ENCODE peak calls at places on chromosomes 11 and 22, in five cellular contexts. Z is Caco-2, G is IMR-90, V is SJCRH30, J is iPS DF 6.9. A is an unnamed sample. For H3K4me1, the result is how much of the 10 kb centered on the place peaks cover.

GRCh38 chr11:25734592-25735211 is 597.2 kb upstream of the ANO3 start:
- DNase-seq in J (peak), V (peak), Z (peak), G (peak), A (no peak)

GRCh38 chr11:77284476-77285468 is 16.7 kb downstream of the GDPD4 start:
- DNase-seq in G (no peak), V (no peak), Z (no peak), J (no peak), A (no peak)

GRCh38 chr11:7484645-7485044 is 661 bp upstream of the OLFML1 start:
- DNase-seq in G (no peak), J (no peak), Z (peak), V (no peak), A (no peak)

GRCh38 chr11:83722392-83722791 is 436.2 kb upstream of the CCDC90B start:
- DNase-seq in J (no peak), G (no peak), Z (no peak), V (no peak), A (no peak)

GRCh38 chr11:46330154-46330886 is 16.9 kb upstream of the DGKZ start:
- DNase-seq in Z (no peak), J (no peak), G (no peak), V (peak), A (no peak)

GRCh38 chr22:47918936-47919505 is 1156.6 kb downstream of the TBC1D22A start:
- DNase-seq in G (no peak), V (no peak), J (no peak), Z (no peak), A (no peak)

GRCh38 chr11:117121176-117121575 is 22.9 kb upstream of the PAFAH1B2 start:
- DNase-seq in V (no peak), G (peak), Z (no peak), J (no peak), A (no peak)

GRCh38 chr22:23268877-23269276 is 88.6 kb downstream of the BCR start:
- DNase-seq in Z (no peak), G (no peak), V (no peak), J (no peak), A (no peak)

GRCh38 chr11:14149683-14150082 is 187.2 kb downstream of the SPON1 start:
- DNase-seq in G (no peak), J (no peak), V (no peak), Z (no peak), A (no peak)

GRCh38 chr11:530960-531825 is 4.2 kb downstream of the HRAS start:
- DNase-seq in V (no peak), J (no peak), Z (no peak), G (no peak), A (no peak)

GRCh38 chr11:126838779-126839178 is 161.8 kb downstream of the KIRREL3 start:
- DNase-seq in V (no peak), J (no peak), G (no peak), Z (no peak), A (no peak)

GRCh38 chr11:117993988-117994741 is 8.0 kb downstream of the IL10RA start:
- DNase-seq in Z (no peak), J (no peak), G (no peak), V (no peak), A (no peak)

GRCh38 chr11:111336582-111337256 is 38.4 kb downstream of the POU2AF3 start:
- DNase-seq in J (no peak), G (peak), Z (peak), V (no peak), A (no peak)

GRCh38 chr11:117390743-117391142 is 63.1 kb downstream of the CEP164 start:
- DNase-seq in V (no peak), J (no peak), Z (no peak), G (no peak), A (no peak)

GRCh38 chr11:119531623-119532022 is 108.7 kb upstream of the THY1 start:
- DNase-seq in V (no peak), Z (no peak), J (no peak), G (no peak), A (no peak)

GRCh38 chr11:1880746-1881441 is 10.8 kb downstream of the PRR33 start:
- DNase-seq in G (no peak), Z (no peak), J (no peak), V (no peak), A (no peak)

GRCh38 chr11:46603704-46604308 is 10.0 kb upstream of the AMBRA1 start:
- DNase-seq in J (no peak), G (no peak), V (no peak), Z (no peak), A (no peak)

GRCh38 chr11:121575250-121575962 is 122.6 kb upstream of the SORL1-AS1 start:
- DNase-seq in Z (no peak), J (no peak), G (peak), V (peak), A (peak)

GRCh38 chr11:72631806-72632731 is 42.2 kb downstream of the PDE2A start:
- DNase-seq in J (no peak), G (no peak), V (no peak), Z (no peak), A (peak)

GRCh38 chr11:1953489-1954284 is 6.6 kb downstream of the MRPL23 start:
- DNase-seq in V (peak), Z (no peak), J (no peak), G (no peak), A (peak)

GRCh38 chr22:44658371-44658953 is 43.5 kb upstream of the PRR5 start:
- DNase-seq in G (peak), Z (no peak), J (no peak), V (peak), A (peak)

GRCh38 chr22:43867839-43868652 is 5.7 kb upstream of the SULT4A1 start:
- DNase-seq in J (peak), V (peak), G (peak), Z (peak), A (peak)

GRCh38 chr11:126061707-126062678 is 673 bp downstream of the CDON start:
- DNase-seq in Z (peak), J (no peak), V (peak), G (peak), A (no peak)

GRCh38 chr22:46092011-46092410 is 58.3 kb upstream of the PPARA start:
- DNase-seq in J (no peak), Z (no peak), G (no peak), V (no peak), A (no peak)

GRCh38 chr22:30309981-30310672 is 16.6 kb downstream of the TBC1D10A start:
- DNase-seq in V (no peak), Z (no peak), J (no peak), G (peak), A (no peak)

GRCh38 chr11:102139081-102139498 is 28.8 kb downstream of the YAP1 start:
- DNase-seq in Z (no peak), V (no peak), J (no peak), G (peak), A (peak)

GRCh38 chr11:46675949-46676348 is 24.5 kb downstream of the ARHGAP1 start:
- DNase-seq in V (no peak), G (no peak), Z (no peak), J (no peak), A (no peak)

GRCh38 chr11:17375547-17375946 is 12.9 kb downstream of the KCNJ11 start:
- DNase-seq in Z (no peak), G (no peak), V (no peak), J (no peak), A (no peak)

GRCh38 chr11:114587398-114587953 is 8.1 kb downstream of the NXPE4 start:
- DNase-seq in J (no peak), Z (no peak), G (no peak), V (no peak), A (no peak)

GRCh38 chr11:118914178-118914918 is 11.4 kb downstream of the BCL9L start:
- DNase-seq in V (peak), G (no peak), J (no peak), Z (peak), A (peak)

GRCh38 chr11:114078423-114078822 is 18.9 kb downstream of the ZBTB16 start:
- DNase-seq in V (no peak), J (no peak), Z (peak), G (no peak), A (no peak)

GRCh38 chr22:42780070-42780540 is 59.4 kb upstream of the A4GALT start:
- DNase-seq in J (peak), G (peak), Z (peak), V (peak), A (peak)

GRCh38 chr22:33919591-33920501 is at the start of gene LARGE1:
- DNase-seq in V (peak), J (no peak), G (peak), Z (peak), A (peak)

GRCh38 chr11:116794851-116795250 is 3.2 kb upstream of the APOA5 start:
- DNase-seq in G (no peak), Z (no peak), V (no peak), J (no peak), A (no peak)

GRCh38 chr22:43014062-43014875 is 680 bp downstream of the PACSIN2 start:
- DNase-seq in J (no peak), Z (peak), V (peak), G (no peak), A (peak)

GRCh38 chr22:22093743-22094142 is 111.2 kb upstream of the TOP3B start:
- DNase-seq in V (no peak), G (peak), Z (no peak), J (no peak), A (no peak)

GRCh38 chr22:37801946-37802309 is 5.8 kb upstream of the GCAT start:
- DNase-seq in Z (no peak), J (no peak), G (no peak), V (no peak), A (no peak)

GRCh38 chr22:37804502-37804885 is 3.2 kb upstream of the GCAT start:
- DNase-seq in Z (no peak), V (no peak), G (no peak), J (no peak), A (no peak)

GRCh38 chr22:37802310-37803194 is 5.2 kb upstream of the GCAT start:
- DNase-seq in Z (peak), G (peak), J (no peak), V (peak), A (peak)

GRCh38 chr22:37803636-37804371 is 3.9 kb upstream of the GCAT start:
- DNase-seq in V (no peak), G (no peak), Z (no peak), J (no peak), A (no peak)

GRCh38 chr22:37803195-37803635 is 4.5 kb upstream of the GCAT start:
- DNase-seq in G (no peak), V (no peak), J (no peak), Z (peak), A (no peak)
- H3K4me1 ChIP-seq in G (under half), V (under half), J (under half), Z (under half), A (under half)

DNA sequence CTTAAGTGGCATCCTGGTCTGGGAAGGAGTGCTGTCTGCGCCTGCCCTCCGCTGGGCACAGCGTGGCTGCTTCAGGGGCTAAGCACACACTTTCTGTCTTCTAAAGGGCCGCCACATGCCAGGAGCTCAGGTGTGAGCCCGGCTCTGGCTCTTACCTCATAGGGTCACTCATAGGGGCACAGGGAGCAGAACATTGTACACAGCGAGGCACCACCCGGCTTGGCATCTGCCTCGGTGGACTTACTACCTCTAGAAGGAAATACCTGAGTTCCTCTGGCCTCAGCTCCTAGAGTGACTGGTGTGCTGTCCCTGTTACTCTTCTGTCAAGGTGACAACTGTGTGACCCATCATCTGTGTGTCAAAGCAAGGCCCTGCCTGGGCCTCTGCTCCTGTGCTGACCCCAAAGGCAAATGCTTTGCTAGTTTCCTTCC is 13.4 kb downstream of the NEAT1 start:
- DNase-seq in J (no peak), G (no peak), V (no peak), Z (no peak), A (no peak)
- H3K4me1 ChIP-seq in J (under half), G (under half), V (under half), Z (under half), A (under half)

GRCh38 chr11:131977854-131978253 is 607.4 kb downstream of the NTM start:
- DNase-seq in Z (no peak), G (peak), J (no peak), V (no peak), A (no peak)
- H3K4me1 ChIP-seq in Z (under half), G (under half), J (under half), V (under half), A (under half)

DNA sequence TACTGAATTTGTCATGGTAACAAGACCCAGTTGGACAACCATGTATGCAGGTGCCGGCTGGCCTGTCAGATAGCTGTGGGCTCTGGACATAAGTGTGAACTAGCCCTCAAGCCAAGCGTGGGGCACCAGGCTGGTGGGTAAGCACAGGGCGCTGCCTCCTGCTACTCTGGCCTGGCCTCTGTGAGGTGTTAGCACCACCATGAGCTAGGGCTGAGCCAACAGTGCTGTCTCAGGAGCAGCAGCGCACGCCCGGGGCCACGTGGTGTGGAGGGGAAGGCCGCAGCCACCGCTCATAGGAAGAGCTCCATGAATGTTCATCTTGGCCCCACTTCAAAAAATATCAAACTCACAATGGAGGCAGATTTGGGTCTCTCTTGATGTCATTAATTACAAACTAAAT is 35.3 kb upstream of the GNB1L start:
- DNase-seq in V (no peak), J (no peak), G (no peak), Z (no peak), A (no peak)
- H3K4me1 ChIP-seq in V (half or more), J (under half), G (under half), Z (under half), A (under half)

GRCh38 chr22:39266398-39267030 is 21.7 kb upstream of the PDGFB start:
- DNase-seq in V (peak), G (peak), J (no peak), Z (no peak), A (no peak)

GRCh38 chr22:39268645-39269044 is 23.9 kb upstream of the PDGFB start:
- DNase-seq in Z (no peak), G (no peak), V (no peak), J (no peak), A (no peak)

GRCh38 chr22:39269095-39269827 is 24.5 kb upstream of the PDGFB start:
- DNase-seq in J (no peak), Z (no peak), V (no peak), G (no peak), A (no peak)

GRCh38 chr22:39270280-39270679 is 25.5 kb upstream of the PDGFB start:
- DNase-seq in J (no peak), Z (no peak), V (no peak), G (no peak), A (no peak)

DNA sequence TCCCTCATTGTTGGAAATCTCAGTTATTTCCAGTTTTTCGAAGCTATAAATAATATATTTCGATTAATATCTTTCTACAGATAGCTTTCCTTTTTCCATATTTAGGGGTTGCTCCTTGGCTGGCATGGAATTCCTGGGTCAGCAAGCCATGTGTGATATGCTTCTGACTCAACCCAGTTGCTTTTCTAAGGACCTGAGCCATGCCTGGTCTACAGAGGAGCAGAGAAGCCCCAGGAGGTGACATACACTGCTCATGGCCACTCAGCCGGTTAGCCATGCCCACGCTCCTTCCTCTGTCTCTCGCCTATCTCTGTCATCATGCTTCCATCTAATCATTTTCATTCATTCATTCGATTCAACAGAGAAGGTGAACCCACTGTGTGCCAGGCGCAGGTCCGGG is 23.2 kb upstream of the PDGFB start:
- DNase-seq in V (no peak), Z (no peak), G (no peak), J (no peak), A (no peak)
- H3K4me1 ChIP-seq in V (under half), Z (under half), G (under half), J (under half), A (under half)

DNA sequence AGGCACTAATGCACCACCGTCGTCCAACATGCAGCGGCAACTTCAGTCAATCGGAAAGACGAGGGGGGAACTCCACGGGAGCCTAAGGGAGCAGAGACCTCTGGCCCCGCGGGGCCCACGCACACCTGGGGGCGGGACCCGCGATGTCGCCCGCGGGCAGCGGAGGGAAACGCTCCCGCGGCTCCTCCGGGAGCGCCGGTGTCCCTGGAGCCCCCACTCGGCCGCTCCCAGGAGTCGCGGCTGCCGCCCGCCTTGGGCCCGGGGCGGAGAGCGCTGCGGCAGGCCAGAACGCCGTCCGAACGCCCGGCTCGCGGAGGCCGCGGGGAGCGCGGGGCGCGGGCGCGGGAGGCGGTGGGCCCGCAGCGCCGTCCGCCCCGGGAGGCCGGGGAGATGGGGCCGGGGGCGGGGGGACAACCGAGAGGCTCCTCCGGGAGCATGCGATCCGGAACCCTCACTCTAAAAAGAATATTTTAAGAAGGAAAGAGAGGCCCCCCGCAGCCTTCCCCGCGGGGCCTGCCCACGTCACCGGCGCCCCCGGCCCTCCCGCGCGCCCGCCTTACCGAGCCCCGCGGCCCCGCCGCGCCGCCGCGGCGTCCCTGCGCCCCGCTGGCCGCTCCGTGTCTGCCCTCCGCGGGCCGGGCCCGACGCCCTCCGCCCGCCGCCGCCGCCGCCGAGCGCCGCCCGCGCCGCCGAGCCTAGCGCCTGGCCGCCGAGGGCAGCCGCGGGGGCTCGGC is 86.6 kb upstream of the ARHGAP32 start:
- DNase-seq in Z (peak), J (no peak), V (peak), G (no peak), A (peak)
- H3K4me1 ChIP-seq in Z (half or more), J (under half), V (under half), G (under half), A (under half)

GRCh38 chr11:64764753-64765152 is 5.0 kb upstream of the PYGM start:
- DNase-seq in J (no peak), Z (no peak), G (no peak), V (no peak), A (no peak)
- H3K4me1 ChIP-seq in J (under half), Z (under half), G (under half), V (under half), A (half or more)

GRCh38 chr22:36327922-36328551 is 59.7 kb downstream of the MYH9 start:
- DNase-seq in J (no peak), V (peak), G (peak), Z (no peak), A (no peak)
- H3K4me1 ChIP-seq in J (under half), V (half or more), G (half or more), Z (under half), A (half or more)

DNA sequence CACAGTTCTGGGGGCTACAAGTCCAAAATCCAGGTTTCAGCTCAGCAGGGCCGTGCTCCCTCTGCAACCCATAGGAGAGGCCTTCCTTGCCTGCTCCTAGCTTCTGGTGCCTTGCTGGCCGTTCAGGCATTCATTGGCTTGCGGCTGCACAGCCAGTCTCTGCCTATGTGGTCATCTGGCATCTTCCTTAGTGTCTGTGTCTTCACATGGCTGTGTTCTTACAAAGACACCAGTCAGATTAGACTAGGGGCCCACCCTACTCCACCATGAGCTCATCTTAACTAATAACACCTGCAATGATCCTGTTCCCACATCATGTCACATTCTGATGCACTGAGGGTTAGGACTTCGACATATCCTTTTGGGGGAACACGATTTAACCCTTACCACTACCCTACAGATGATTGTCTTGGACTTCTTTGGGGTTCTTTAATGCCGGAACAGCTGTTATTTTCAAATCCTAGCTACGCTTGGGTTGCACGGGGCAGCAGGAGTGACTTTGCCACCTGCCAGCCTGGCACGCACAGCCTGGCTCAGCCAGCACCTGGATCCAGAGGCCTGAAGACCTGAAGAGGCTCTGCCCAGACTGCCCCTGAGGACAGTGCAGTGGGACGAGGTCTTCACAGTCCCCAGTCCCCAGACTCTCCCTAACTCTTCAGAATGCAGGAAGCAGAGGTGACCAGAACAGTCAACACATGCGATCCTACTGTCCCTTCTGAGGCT is 7.7 kb upstream of the NEAT1 start:
- DNase-seq in V (no peak), G (peak), J (no peak), Z (no peak), A (no peak)
- H3K4me1 ChIP-seq in V (under half), G (under half), J (under half), Z (under half), A (half or more)